ENCODE peak calls at places on chromosomes 6 and 20, in nine cellular contexts. Q is Karpas-422, M is DND-41, R is PC-3, K is neural progenitor cell, S is H9, N is SK-N-SH, A is IMR-90, J is mesendoderm. L is an unnamed sample.

GRCh38 chr6:127198549-127198948 is 68.1 kb upstream of the RNF146 start:
- DNase-seq in Q (no peak), M (no peak), R (no peak), K (no peak), S (no peak), N (no peak), A (peak; percentile 43), J (no peak), L (no peak)

GRCh38 chr20:40493071-40493470 is 196.0 kb downstream of the MAFB start:
- DNase-seq in Q (no peak), M (no peak), R (no peak), K (no peak), S (no peak), N (no peak), A (peak; percentile 28), J (no peak), L (peak; percentile 20)

GRCh38 chr6:147201885-147202515 is 2.2 kb upstream of the STXBP5 start:
- DNase-seq in Q (peak; percentile 46), M (no peak), R (no peak), K (peak; percentile 38), S (peak; percentile 57), N (peak; percentile 42), A (peak; percentile 21), J (peak; percentile 74), L (peak; percentile 33)

GRCh38 chr6:12196326-12196936 is 93.7 kb upstream of the EDN1 start:
- DNase-seq in Q (no peak), M (no peak), R (peak; percentile 57), K (no peak), S (no peak), N (no peak), A (peak; percentile 83), J (peak; percentile 37), L (peak; percentile 83)

GRCh38 chr6:129699661-129700060 is 10.3 kb downstream of the ARHGAP18 start:
- DNase-seq in Q (no peak), M (no peak), R (no peak), K (no peak), S (no peak), N (no peak), A (peak; percentile 26), J (no peak), L (no peak)

GRCh38 chr6:134911532-134911931 is 38.4 kb downstream of the ALDH8A1 start:
- DNase-seq in Q (no peak), M (no peak), R (peak; percentile 61), K (no peak), S (no peak), N (no peak), A (peak; percentile 88), J (no peak), L (peak; percentile 92)

GRCh38 chr6:88629838-88630462 is 333.5 kb downstream of the RNGTT start:
- DNase-seq in Q (peak; percentile 74), M (peak; percentile 84), R (no peak), K (peak; percentile 79), S (peak; percentile 67), N (no peak), A (no peak), J (peak; percentile 93), L (no peak)

GRCh38 chr6:122996797-122997520 is 924 bp downstream of the CLVS2 start:
- DNase-seq in Q (no peak), M (no peak), R (no peak), K (peak; percentile 9), S (no peak), N (peak; percentile 60), A (no peak), J (no peak), L (no peak)

GRCh38 chr6:13712485-13712990 is 903 bp upstream of the RANBP9 start:
- DNase-seq in Q (peak; percentile 60), M (no peak), R (peak; percentile 45), K (no peak), S (no peak), N (no peak), A (peak; percentile 21), J (no peak), L (no peak)

GRCh38 chr6:134289204-134289575 is 28.7 kb downstream of the SGK1 start:
- DNase-seq in Q (no peak), M (no peak), R (no peak), K (no peak), S (no peak), N (no peak), A (peak; percentile 54), J (no peak), L (no peak)

GRCh38 chr6:90411292-90411781 is 114.7 kb upstream of the BACH2 start:
- DNase-seq in Q (no peak), M (no peak), R (peak; percentile 93), K (no peak), S (peak; percentile 58), N (no peak), A (no peak), J (peak; percentile 82), L (peak; percentile 64)

GRCh38 chr20:49675368-49676151 is 38.1 kb downstream of the B4GALT5 start:
- DNase-seq in Q (no peak), M (no peak), R (peak; percentile 93), K (no peak), S (no peak), N (no peak), A (no peak), J (no peak), L (peak; percentile 46)

GRCh38 chr20:56483970-56484369 is 15.5 kb downstream of the RTF2 start:
- DNase-seq in Q (no peak), M (no peak), R (no peak), K (no peak), S (no peak), N (no peak), A (no peak), J (no peak), L (no peak)

GRCh38 chr6:6285679-6286078 is 34.8 kb downstream of the F13A1 start:
- DNase-seq in Q (no peak), M (no peak), R (no peak), K (no peak), S (no peak), N (no peak), A (no peak), J (no peak), L (no peak)
- H3K9ac ChIP-seq in Q (no peak overlapping the region), M (no peak overlapping the region), R (no peak overlapping the region), K (no peak overlapping the region), S (no peak overlapping the region), N (no peak overlapping the region), A (no peak overlapping the region), J (no peak overlapping the region), L (no peak overlapping the region)

GRCh38 chr6:25025919-25026301 is 90.2 kb upstream of the RIPOR2 start:
- DNase-seq in Q (no peak), M (no peak), R (no peak), K (no peak), S (no peak), N (no peak), A (peak; percentile 22), J (no peak), L (peak; percentile 55)
- H3K27ac ChIP-seq in Q (peak overlapping the region; percentile 96), M (peak overlapping the region; percentile 18), R (no peak overlapping the region), K (no peak overlapping the region), S (no peak overlapping the region), N (no peak overlapping the region), A (no peak overlapping the region), J (no peak overlapping the region), L (no peak overlapping the region)

DNA sequence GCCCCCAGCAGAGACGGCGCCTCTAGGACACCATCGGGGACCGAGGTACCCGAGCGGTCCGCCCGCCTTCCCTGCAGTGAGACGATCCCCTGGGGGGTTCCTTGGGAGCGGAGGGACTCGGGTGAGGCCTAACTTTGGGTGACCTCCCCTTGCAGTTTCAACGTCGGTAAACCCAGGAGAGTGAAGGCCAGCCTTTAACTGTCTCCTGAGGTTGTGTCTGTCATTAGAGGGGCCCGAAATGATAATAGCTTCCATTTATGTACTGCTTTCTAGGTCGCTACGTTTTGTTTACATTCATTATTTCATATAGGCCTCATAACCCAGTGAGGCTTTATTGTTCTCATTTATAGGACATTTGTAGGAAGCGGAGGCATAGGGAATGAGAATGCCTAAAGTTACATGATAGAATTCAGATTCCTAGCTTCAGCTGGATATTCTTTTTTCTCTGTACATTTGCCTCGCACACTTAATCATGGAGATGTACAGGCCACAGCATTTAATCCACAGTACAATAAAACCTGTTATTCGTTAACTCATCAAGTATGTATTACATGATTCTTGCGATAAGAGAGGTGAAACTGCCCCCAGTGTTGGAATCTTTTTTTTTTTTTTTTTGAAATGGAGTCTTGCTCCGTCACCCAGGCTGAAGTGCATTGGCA is 998 bp downstream of the C6orf136 start:
- DNase-seq in Q (no peak), M (no peak), R (no peak), K (no peak), S (no peak), N (no peak), A (no peak), J (no peak), L (no peak)
- H3K4me2 ChIP-seq in Q (peak overlapping the region; percentile 89), M (peak overlapping the region; percentile 68), R (peak overlapping the region; percentile 82), K (peak overlapping the region; percentile 78), S (peak overlapping the region; percentile 76), N (peak overlapping the region; percentile 97), A (peak overlapping the region; percentile 93), J (peak overlapping the region; percentile 91), L (peak overlapping the region; percentile 84)

DNA sequence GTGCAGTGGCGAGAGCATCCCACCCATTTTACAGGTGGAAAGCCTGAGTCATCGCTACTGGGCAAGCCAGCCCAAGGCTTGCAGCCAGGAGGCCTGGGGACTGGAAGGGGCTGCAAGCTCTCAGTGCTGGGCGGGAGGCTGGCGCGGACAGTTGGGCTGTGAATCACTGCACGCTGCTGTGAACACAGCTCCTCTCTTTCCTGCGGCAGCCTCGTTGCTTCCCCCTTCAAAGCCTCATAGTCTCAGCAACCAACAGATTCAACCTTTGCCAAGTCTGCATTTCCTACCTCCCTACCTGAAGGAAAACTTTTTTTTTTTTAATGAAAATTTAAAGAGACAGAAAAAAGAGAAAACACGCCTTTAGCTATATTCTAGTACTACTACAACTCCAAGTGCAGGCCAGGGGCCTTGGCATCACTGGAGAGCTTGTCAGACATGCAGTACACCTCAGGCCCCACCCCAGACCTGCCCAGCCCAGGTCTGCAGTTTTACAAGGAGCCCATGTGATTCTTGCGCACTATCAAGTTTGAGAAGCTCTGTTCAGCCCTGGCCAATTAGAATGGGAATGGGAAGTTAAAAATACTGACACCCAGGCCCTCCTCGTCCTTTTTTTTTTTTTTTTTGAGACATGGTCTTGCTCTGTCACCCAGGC is 85.1 kb downstream of the NFATC2 start:
- DNase-seq in Q (peak; percentile 92), M (no peak), R (peak; percentile 98), K (peak; percentile 20), S (no peak), N (peak; percentile 44), A (peak; percentile 67), J (no peak), L (peak; percentile 87)
- H3K9ac ChIP-seq in Q (peak overlapping the region; percentile 80), M (no peak overlapping the region), R (peak overlapping the region; percentile 81), K (no peak overlapping the region), S (no peak overlapping the region), N (peak overlapping the region; percentile 66), A (no peak overlapping the region), J (no peak overlapping the region), L (peak overlapping the region; percentile 72)

GRCh38 chr20:18223399-18223798 is 64.9 kb upstream of the ZNF133 start:
- DNase-seq in Q (no peak), M (no peak), R (peak; percentile 43), K (no peak), S (no peak), N (no peak), A (no peak), J (peak; percentile 16), L (no peak)

GRCh38 chr20:18224968-18225568 is 63.3 kb upstream of the ZNF133 start:
- DNase-seq in Q (no peak), M (no peak), R (peak; percentile 82), K (peak; percentile 73), S (no peak), N (peak; percentile 28), A (peak; percentile 64), J (peak; percentile 54), L (peak; percentile 41)

GRCh38 chr20:18225652-18226051 is 62.7 kb upstream of the ZNF133 start:
- DNase-seq in Q (no peak), M (no peak), R (no peak), K (no peak), S (no peak), N (no peak), A (no peak), J (no peak), L (peak; percentile 4)
- H3K27ac ChIP-seq in Q (no peak overlapping the region), M (no peak overlapping the region), R (peak overlapping the region; percentile 69), K (no peak overlapping the region), S (no peak overlapping the region), N (no peak overlapping the region), A (no peak overlapping the region), J (no peak overlapping the region), L (no peak overlapping the region)

L was measured in astrocyte.